ENCODE peak calls at places on chromosomes 1 and 21, in four cellular contexts. One of them, this sample, is unnamed.

GRCh38 chr1:75707191-75707590 is 17.3 kb upstream of the ACADM start:
- DNase-seq in A549: no peak
- DNase-seq in SK-N-SH: no peak
- DNase-seq in GM12878: no peak
- DNase-seq in this sample: peak; percentile 8

GRCh38 chr1:158095737-158096335 is 84.9 kb upstream of the CD1D start:
- DNase-seq in A549: peak; percentile 60
- DNase-seq in SK-N-SH: peak; percentile 43
- DNase-seq in GM12878: no peak
- DNase-seq in this sample: no peak

GRCh38 chr1:225881081-225882007 is 836 bp downstream of the TMEM63A start:
- DNase-seq in A549: no peak
- DNase-seq in SK-N-SH: peak; percentile 41
- DNase-seq in GM12878: no peak
- DNase-seq in this sample: peak; percentile 23

GRCh38 chr1:41843378-41843777 is 75.3 kb downstream of the HIVEP3 start:
- DNase-seq in A549: no peak
- DNase-seq in SK-N-SH: no peak
- DNase-seq in GM12878: no peak
- DNase-seq in this sample: no peak

GRCh38 chr1:10696977-10697376 is 99.5 kb downstream of the CASZ1 start:
- DNase-seq in A549: no peak
- DNase-seq in SK-N-SH: no peak
- DNase-seq in GM12878: no peak
- DNase-seq in this sample: no peak

GRCh38 chr1:203744008-203744972 is 20.7 kb upstream of the LAX1 start:
- DNase-seq in A549: no peak
- DNase-seq in SK-N-SH: no peak
- DNase-seq in GM12878: no peak
- DNase-seq in this sample: no peak

GRCh38 chr21:15197696-15198095 is 132.9 kb upstream of the NRIP1 start:
- DNase-seq in A549: no peak
- DNase-seq in SK-N-SH: no peak
- DNase-seq in GM12878: no peak
- DNase-seq in this sample: no peak

GRCh38 chr1:213821943-213822334 is 165.8 kb upstream of the PROX1 start:
- DNase-seq in A549: no peak
- DNase-seq in SK-N-SH: no peak
- DNase-seq in GM12878: no peak
- DNase-seq in this sample: peak; percentile 37

GRCh38 chr1:243855616-243856318 is 5.7 kb upstream of the AKT3 start:
- DNase-seq in A549: no peak
- DNase-seq in SK-N-SH: no peak
- DNase-seq in GM12878: no peak
- DNase-seq in this sample: no peak

GRCh38 chr1:46948629-46949282 is 7.5 kb upstream of the CYP4A11 start:
- DNase-seq in A549: no peak
- DNase-seq in SK-N-SH: no peak
- DNase-seq in GM12878: no peak
- DNase-seq in this sample: peak; percentile 20

GRCh38 chr21:25412090-25412489 is 195.2 kb downstream of the MRPL39 start:
- DNase-seq in A549: no peak
- DNase-seq in SK-N-SH: no peak
- DNase-seq in GM12878: no peak
- DNase-seq in this sample: no peak

GRCh38 chr1:145845514-145846161 is at the start of gene NUDT17:
- DNase-seq in A549: peak; percentile 93
- DNase-seq in SK-N-SH: peak; percentile 90
- DNase-seq in GM12878: no peak
- DNase-seq in this sample: peak; percentile 52

GRCh38 chr1:204286841-204287387 is 72.8 kb downstream of the PLEKHA6 start:
- DNase-seq in A549: peak; percentile 48
- DNase-seq in SK-N-SH: peak; percentile 51
- DNase-seq in GM12878: no peak
- DNase-seq in this sample: no peak

GRCh38 chr1:11158720-11159321 is 30.3 kb upstream of the ANGPTL7 start:
- DNase-seq in A549: no peak
- DNase-seq in SK-N-SH: no peak
- DNase-seq in GM12878: no peak
- DNase-seq in this sample: no peak

GRCh38 chr1:10738125-10738746 is 58.2 kb downstream of the CASZ1 start:
- DNase-seq in A549: no peak
- DNase-seq in SK-N-SH: no peak
- DNase-seq in GM12878: no peak
- DNase-seq in this sample: no peak

GRCh38 chr1:47766832-47767740 is 230.1 kb downstream of the TRABD2B start:
- DNase-seq in A549: no peak
- DNase-seq in SK-N-SH: no peak
- DNase-seq in GM12878: no peak
- DNase-seq in this sample: peak; percentile 35

GRCh38 chr1:19435181-19435580 is 50.2 kb downstream of the CAPZB start:
- DNase-seq in A549: no peak
- DNase-seq in SK-N-SH: no peak
- DNase-seq in GM12878: no peak
- DNase-seq in this sample: no peak

GRCh38 chr1:216447898-216448568 is 24.8 kb upstream of the USH2A start:
- DNase-seq in A549: no peak
- DNase-seq in SK-N-SH: peak; percentile 61
- DNase-seq in GM12878: no peak
- DNase-seq in this sample: no peak

GRCh38 chr1:38117444-38117887 is 70.9 kb upstream of the POU3F1 start:
- DNase-seq in A549: no peak
- DNase-seq in SK-N-SH: no peak
- DNase-seq in GM12878: no peak
- DNase-seq in this sample: no peak
- TF ChIP-seq PBX3 in A549: no peak
- TF ChIP-seq PBX3 in SK-N-SH: no peak
- TF ChIP-seq PBX3 in GM12878: no peak
- TF ChIP-seq PBX3 in this sample: no peak

GRCh38 chr1:29504709-29505410 is 268.5 kb downstream of the PTPRU start:
- DNase-seq in A549: no peak
- DNase-seq in SK-N-SH: no peak
- DNase-seq in GM12878: no peak
- DNase-seq in this sample: no peak
- TF ChIP-seq PBX3 in A549: no peak
- TF ChIP-seq PBX3 in SK-N-SH: no peak
- TF ChIP-seq PBX3 in GM12878: no peak
- TF ChIP-seq PBX3 in this sample: no peak

GRCh38 chr1:207056673-207057072 is 3.6 kb downstream of the PFKFB2 start:
- DNase-seq in A549: no peak
- DNase-seq in SK-N-SH: no peak
- DNase-seq in GM12878: no peak
- DNase-seq in this sample: no peak

GRCh38 chr1:207060596-207060995 is 7.5 kb downstream of the PFKFB2 start:
- DNase-seq in A549: no peak
- DNase-seq in SK-N-SH: no peak
- DNase-seq in GM12878: no peak
- DNase-seq in this sample: no peak

GRCh38 chr1:207059881-207060280 is 6.8 kb downstream of the PFKFB2 start:
- DNase-seq in A549: no peak
- DNase-seq in SK-N-SH: no peak
- DNase-seq in GM12878: no peak
- DNase-seq in this sample: no peak

GRCh38 chr1:207058878-207059867 is 6.1 kb downstream of the PFKFB2 start:
- DNase-seq in A549: no peak
- DNase-seq in SK-N-SH: peak; percentile 8
- DNase-seq in GM12878: no peak
- DNase-seq in this sample: no peak

DNA sequence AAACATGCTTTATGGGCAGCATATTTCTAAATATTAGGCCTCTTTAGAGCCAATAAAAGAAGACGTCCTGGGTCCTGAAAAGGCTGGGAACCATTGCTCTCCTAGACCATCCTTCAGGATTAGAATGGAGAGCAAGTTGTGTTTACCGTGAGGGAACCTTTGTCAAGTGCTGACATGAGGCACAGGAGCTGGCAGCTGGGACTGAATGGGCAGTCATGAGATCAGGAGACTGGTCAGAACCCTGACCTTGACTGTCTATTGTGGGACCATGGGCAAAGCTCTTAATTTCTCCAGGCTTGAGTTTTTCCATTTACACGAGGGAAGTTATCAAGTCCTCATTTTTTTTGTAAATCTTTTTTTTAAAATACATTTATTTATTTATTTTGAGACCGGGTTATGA is 5.2 kb downstream of the PFKFB2 start:
- DNase-seq in A549: no peak
- DNase-seq in SK-N-SH: no peak
- DNase-seq in GM12878: no peak
- DNase-seq in this sample: no peak
- TF ChIP-seq PBX3 in A549: no peak
- TF ChIP-seq PBX3 in SK-N-SH: no peak
- TF ChIP-seq PBX3 in GM12878: no peak
- TF ChIP-seq PBX3 in this sample: no peak

GRCh38 chr1:200154069-200154767 is 126.7 kb downstream of the NR5A2 start:
- DNase-seq in A549: no peak
- DNase-seq in SK-N-SH: no peak
- DNase-seq in GM12878: peak; percentile 88
- DNase-seq in this sample: no peak
- TF ChIP-seq PBX3 in A549: no peak
- TF ChIP-seq PBX3 in SK-N-SH: no peak
- TF ChIP-seq PBX3 in GM12878: no peak
- TF ChIP-seq PBX3 in this sample: no peak

DNA sequence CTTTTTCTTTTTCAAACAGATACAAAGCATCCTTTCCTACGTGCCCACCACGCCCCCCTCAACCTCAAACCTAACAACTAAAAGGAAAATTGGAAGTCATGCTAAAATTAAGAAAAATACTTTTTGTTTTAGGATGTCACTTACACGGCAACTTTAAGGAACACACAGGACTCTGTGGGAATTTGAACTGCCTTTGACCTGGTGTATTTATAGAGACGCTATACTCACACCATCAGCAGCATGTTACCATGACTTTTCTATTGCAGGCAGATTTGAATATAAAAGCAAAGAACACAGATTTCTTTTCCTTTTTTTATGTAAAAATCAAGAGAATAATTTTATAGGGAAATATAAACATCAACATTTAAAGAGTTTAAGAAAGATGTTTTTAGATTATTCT is 198.2 kb downstream of the SIPA1L2 start:
- DNase-seq in A549: no peak
- DNase-seq in SK-N-SH: no peak
- DNase-seq in GM12878: no peak
- DNase-seq in this sample: no peak
- TF ChIP-seq PBX3 in A549: no peak
- TF ChIP-seq PBX3 in SK-N-SH: no peak
- TF ChIP-seq PBX3 in GM12878: no peak
- TF ChIP-seq PBX3 in this sample: no peak

DNA sequence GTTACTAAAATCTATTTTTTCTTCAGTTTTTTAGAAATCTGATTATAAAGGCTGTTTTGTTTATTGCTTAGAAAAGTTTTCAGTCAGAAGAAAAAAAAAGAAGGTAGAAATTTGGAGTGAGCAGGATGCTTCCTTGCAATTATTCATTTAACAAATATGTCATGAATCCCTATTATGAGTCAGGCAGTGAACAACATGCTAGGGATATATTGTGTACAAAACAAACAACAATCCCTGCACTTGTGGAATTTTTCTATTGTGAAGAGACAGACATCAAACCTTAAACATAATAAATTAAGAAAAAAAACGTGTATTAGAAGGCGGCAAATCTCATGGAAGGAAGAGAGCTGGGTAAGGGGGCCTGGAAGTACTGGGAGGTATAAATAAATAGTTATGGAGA is 664.1 kb upstream of the CAMK1G start:
- DNase-seq in A549: no peak
- DNase-seq in SK-N-SH: no peak
- DNase-seq in GM12878: no peak
- DNase-seq in this sample: no peak
- TF ChIP-seq PBX3 in A549: no peak
- TF ChIP-seq PBX3 in SK-N-SH: no peak
- TF ChIP-seq PBX3 in GM12878: no peak
- TF ChIP-seq PBX3 in this sample: no peak

GRCh38 chr1:114350731-114351445 is 160.1 kb downstream of the TRIM33 start:
- DNase-seq in A549: no peak
- DNase-seq in SK-N-SH: no peak
- DNase-seq in GM12878: no peak
- DNase-seq in this sample: no peak
- TF ChIP-seq PBX3 in A549: no peak
- TF ChIP-seq PBX3 in SK-N-SH: no peak
- TF ChIP-seq PBX3 in GM12878: no peak
- TF ChIP-seq PBX3 in this sample: no peak

DNA sequence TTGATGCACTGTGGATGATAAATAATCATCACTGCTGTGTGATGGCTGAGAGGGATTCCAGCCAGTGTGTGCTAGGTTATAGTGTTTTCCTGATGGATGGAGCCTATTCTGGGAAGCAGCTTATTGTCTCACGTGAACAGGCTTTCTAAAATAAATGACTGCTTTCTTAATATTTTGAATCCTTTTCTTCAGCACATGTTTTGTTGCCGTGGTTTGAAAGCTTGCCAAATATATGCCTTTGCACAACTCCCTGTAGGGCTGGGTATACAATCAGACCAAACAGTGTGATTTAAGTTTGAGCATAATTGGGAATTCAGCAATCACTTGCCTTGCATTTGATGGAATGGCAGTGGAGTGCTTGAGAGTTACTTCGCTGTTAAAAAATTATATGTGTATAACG is 113.9 kb downstream of the CAMTA1 start:
- DNase-seq in A549: no peak
- DNase-seq in SK-N-SH: no peak
- DNase-seq in GM12878: no peak
- DNase-seq in this sample: no peak
- TF ChIP-seq PBX3 in A549: no peak
- TF ChIP-seq PBX3 in SK-N-SH: no peak
- TF ChIP-seq PBX3 in GM12878: no peak
- TF ChIP-seq PBX3 in this sample: no peak

GRCh38 chr1:223849855-223850254 is 4.1 kb upstream of the TP53BP2 start:
- DNase-seq in A549: no peak
- DNase-seq in SK-N-SH: no peak
- DNase-seq in GM12878: no peak
- DNase-seq in this sample: no peak

GRCh38 chr1:223852337-223852736 is 6.6 kb upstream of the TP53BP2 start:
- DNase-seq in A549: no peak
- DNase-seq in SK-N-SH: no peak
- DNase-seq in GM12878: no peak
- DNase-seq in this sample: no peak

GRCh38 chr1:223853275-223853674 is 7.5 kb upstream of the TP53BP2 start:
- DNase-seq in A549: no peak
- DNase-seq in SK-N-SH: no peak
- DNase-seq in GM12878: no peak
- DNase-seq in this sample: no peak

GRCh38 chr1:223856386-223856785 is 10.6 kb upstream of the TP53BP2 start:
- DNase-seq in A549: no peak
- DNase-seq in SK-N-SH: no peak
- DNase-seq in GM12878: no peak
- DNase-seq in this sample: no peak

DNA sequence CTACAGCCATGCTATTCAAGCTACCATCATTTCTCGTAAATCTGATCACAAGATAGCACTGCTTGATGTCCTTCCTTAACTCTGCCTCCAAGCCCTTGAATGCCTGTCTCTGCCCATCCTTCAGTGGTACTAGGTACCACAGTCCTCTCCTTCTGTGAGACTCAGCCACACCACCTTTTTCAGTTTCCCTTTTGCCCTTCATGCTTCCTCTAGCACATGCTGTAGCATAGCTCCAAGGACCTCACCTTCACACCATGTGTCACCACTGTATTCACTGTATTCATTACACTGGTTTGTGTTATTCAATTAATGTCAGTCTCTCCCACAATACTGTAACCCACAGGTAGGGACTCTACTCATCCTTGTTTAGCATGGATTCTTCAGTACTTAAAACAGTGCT is 8.0 kb upstream of the TP53BP2 start:
- DNase-seq in A549: no peak
- DNase-seq in SK-N-SH: no peak
- DNase-seq in GM12878: no peak
- DNase-seq in this sample: no peak
- TF ChIP-seq PBX3 in A549: no peak
- TF ChIP-seq PBX3 in SK-N-SH: no peak
- TF ChIP-seq PBX3 in GM12878: no peak
- TF ChIP-seq PBX3 in this sample: no peak